ENCODE peak calls at places on chromosomes 3 and 15, in six cellular contexts. P is breast epithelium, K is prostate gland, O is spleen, N is vagina, J is transverse colon. W is an unnamed sample.

GRCh38 chr3:9590282-9590791 is 36.7 kb upstream of the LHFPL4 start:
- DNase-seq in N (no peak), J (no peak), P (no peak), O (no peak), K (no peak), W (peak)

GRCh38 chr3:127406309-127407025 is 118.6 kb upstream of the PRR20G start:
- DNase-seq in J (peak), O (peak), P (peak), N (peak), K (no peak), W (no peak)

GRCh38 chr15:88900309-88900981 is 5.1 kb upstream of the HAPLN3 start:
- DNase-seq in J (no peak), K (no peak), O (no peak), N (no peak), P (no peak), W (no peak)

GRCh38 chr3:20060924-20061323 is 20.7 kb downstream of the KAT2B start:
- DNase-seq in O (no peak), P (no peak), N (no peak), K (no peak), J (no peak), W (no peak)

GRCh38 chr3:196431193-196432136 is 762 bp downstream of the UBXN7 start:
- DNase-seq in K (peak), J (peak), P (no peak), N (no peak), O (peak), W (no peak)

GRCh38 chr15:32651229-32651837 is 9.8 kb downstream of the SCG5 start:
- DNase-seq in P (no peak), J (peak), N (no peak), O (peak), K (no peak), W (no peak)

GRCh38 chr3:65672876-65673815 is 365.6 kb downstream of the MAGI1 start:
- DNase-seq in J (peak), O (no peak), N (no peak), P (no peak), K (peak), W (no peak)

GRCh38 chr3:156396851-156397250 is 158.1 kb downstream of the SSR3 start:
- DNase-seq in O (no peak), N (no peak), K (no peak), P (no peak), J (no peak), W (no peak)

GRCh38 chr15:34804113-34804512 is 8.8 kb upstream of the ACTC1 start:
- DNase-seq in P (no peak), J (no peak), N (no peak), O (no peak), K (no peak), W (no peak)

GRCh38 chr3:159899198-159899597 is 89.4 kb upstream of the IL12A start:
- DNase-seq in J (no peak), K (no peak), O (no peak), N (no peak), P (no peak), W (no peak)

GRCh38 chr15:74458473-74458872 is 2.5 kb downstream of the UBL7 start:
- DNase-seq in O (no peak), K (no peak), J (no peak), N (no peak), P (no peak), W (no peak)

GRCh38 chr3:133662256-133662773 is 574 bp upstream of the TOPBP1 start:
- DNase-seq in P (no peak), O (no peak), K (no peak), J (no peak), N (no peak), W (no peak)

GRCh38 chr3:101676219-101676764 is 640 bp downstream of the ZBTB11 start:
- DNase-seq in J (peak), P (peak), N (peak), K (peak), O (peak), W (peak)

GRCh38 chr3:45558431-45558830 is 36.1 kb upstream of the LIMD1 start:
- DNase-seq in N (no peak), K (no peak), O (no peak), P (no peak), J (no peak), W (no peak)

GRCh38 chr15:52464478-52464877 is 64.2 kb downstream of the MYO5A start:
- DNase-seq in O (no peak), N (no peak), J (no peak), K (no peak), P (no peak), W (no peak)

GRCh38 chr15:70347321-70347720 is 249.6 kb upstream of the TLE3 start:
- DNase-seq in O (no peak), N (peak), K (no peak), J (no peak), P (no peak), W (no peak)

GRCh38 chr15:98809273-98809672 is 160.9 kb downstream of the IGF1R start:
- DNase-seq in P (no peak), K (peak), N (no peak), O (no peak), J (no peak), W (no peak)

GRCh38 chr3:126345231-126345630 is 12.0 kb downstream of the KLF15 start:
- DNase-seq in P (no peak), O (peak), J (no peak), K (no peak), N (no peak), W (no peak)

GRCh38 chr3:155727836-155728235 is 17.0 kb downstream of the PLCH1 start:
- DNase-seq in P (no peak), K (no peak), N (no peak), O (no peak), J (no peak), W (no peak)

GRCh38 chr15:69159805-69160140 is 662 bp upstream of the GLCE start:
- DNase-seq in K (no peak), N (no peak), O (no peak), J (no peak), P (no peak), W (no peak)

GRCh38 chr15:73781038-73781925 is 28.1 kb upstream of the INSYN1 start:
- DNase-seq in P (no peak), K (no peak), N (no peak), J (no peak), O (no peak), W (no peak)

GRCh38 chr3:38454179-38454883 is 641 bp downstream of the ACVR2B start:
- DNase-seq in N (no peak), K (peak), O (peak), J (peak), P (no peak), W (no peak)
- TF ChIP-seq POLR2A in N (no peak), K (no peak), O (no peak), J (peak), P (no peak), W (no peak)

DNA sequence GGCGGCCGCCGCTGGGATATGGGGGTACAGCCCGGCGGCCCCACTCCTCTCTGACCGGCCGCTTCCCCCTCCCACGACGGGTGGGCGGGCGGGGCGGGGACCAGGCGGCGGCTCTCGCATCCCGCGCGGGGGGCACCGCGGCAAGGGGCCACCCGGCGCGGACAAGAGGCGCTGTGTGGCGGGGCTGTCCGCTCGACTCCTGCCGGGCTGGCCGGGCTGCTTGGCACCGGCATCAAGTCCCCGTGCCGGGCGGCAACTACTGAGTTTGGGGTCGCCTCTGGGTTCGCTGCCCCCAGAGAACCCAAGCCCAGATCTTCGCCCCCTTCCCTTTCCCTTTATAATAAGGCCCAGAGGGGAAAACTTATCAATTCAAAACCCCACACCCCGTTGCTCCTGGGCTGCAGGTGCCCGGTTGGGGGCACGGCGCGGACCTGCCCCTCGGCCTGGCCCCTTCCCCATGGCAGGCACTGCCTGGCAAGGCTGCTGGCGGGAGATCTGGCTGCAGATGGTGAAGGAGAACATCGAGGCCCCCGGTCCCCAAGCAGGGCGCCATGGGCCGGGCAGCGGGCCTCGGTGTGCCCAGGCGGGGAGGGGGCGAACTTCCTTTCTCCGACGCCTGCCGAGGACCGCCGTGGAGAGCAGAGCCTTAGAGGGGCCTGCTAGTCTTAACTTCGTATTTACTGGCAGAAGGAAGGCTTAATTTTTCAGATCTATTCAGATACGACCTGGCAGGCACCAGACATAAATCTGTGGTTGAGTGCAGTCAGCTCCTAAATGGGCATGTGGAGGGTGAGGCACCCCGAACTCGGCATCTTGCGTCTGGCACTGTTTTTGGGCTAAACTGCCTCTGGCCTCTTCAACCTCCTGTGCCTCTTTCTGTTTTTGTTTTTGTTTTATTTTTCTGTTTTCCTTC is 913 bp downstream of the APBA2 start:
- DNase-seq in N (no peak), O (no peak), K (no peak), J (no peak), P (no peak), W (no peak)
- TF ChIP-seq POLR2AphosphoS5 in N (no peak), O (no peak), K (no peak), J (no peak), P (no peak), W (no peak)

GRCh38 chr15:91104111-91104510 is 4.1 kb downstream of the SV2B start:
- DNase-seq in N (no peak), P (no peak), O (no peak), J (no peak), K (no peak), W (no peak)

GRCh38 chr15:91099616-91100560 is at the start of gene SV2B:
- DNase-seq in N (no peak), P (no peak), O (peak), J (no peak), K (no peak), W (peak)

GRCh38 chr15:91102546-91103330 is 2.7 kb downstream of the SV2B start:
- DNase-seq in J (no peak), K (no peak), N (no peak), O (no peak), P (no peak), W (no peak)

GRCh38 chr15:91100561-91101355 is 701 bp downstream of the SV2B start:
- DNase-seq in J (no peak), K (no peak), O (no peak), P (no peak), N (no peak), W (no peak)

GRCh38 chr15:91101356-91101920 is 1.4 kb downstream of the SV2B start:
- DNase-seq in P (no peak), K (no peak), N (no peak), O (no peak), J (no peak), W (no peak)
- H3K4me3 ChIP-seq in P (no peak), K (no peak), N (no peak), O (no peak), J (no peak), W (no peak)

DNA sequence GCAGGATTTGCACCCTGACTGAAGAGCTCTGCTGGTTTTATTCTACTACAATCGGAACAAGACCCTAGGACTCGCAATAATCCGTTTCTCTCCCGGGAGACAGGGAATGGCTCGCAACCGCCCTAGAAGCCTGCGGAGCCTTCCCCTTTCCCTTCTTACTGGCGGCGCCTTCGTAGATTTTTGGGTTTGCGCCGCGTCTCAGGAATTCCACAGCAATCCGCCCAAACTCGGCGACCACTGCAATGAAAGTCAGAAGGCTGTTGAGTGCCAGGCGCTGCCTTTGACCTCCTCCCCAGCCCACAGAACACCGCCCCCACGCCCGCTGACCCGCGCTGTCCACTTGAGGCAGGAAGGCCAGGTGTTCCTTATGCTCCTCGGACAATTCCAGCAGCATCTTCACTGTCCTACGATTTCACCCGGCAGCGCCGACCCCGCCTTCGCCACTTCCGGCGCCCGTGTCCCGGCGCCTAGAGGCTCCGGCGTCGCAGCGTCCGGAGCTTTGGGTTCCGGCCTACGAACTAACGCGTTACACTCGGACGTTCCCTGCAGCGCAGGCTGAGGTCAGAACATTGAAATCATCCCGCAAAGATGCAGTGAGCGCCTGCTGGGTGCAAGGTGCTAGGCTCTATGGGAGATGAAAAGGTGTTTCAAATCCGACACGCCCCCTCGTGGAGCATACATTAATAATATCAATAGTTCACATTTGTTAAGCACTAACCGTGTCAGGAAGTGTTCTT is at the start of gene COMMD2:
- DNase-seq in J (peak), N (no peak), O (peak), K (peak), P (peak), W (peak)
- TF ChIP-seq POLR2A in J (peak), N (peak), O (no peak), K (peak), P (peak), W (no peak)

GRCh38 chr3:27669505-27670085 is 52.5 kb downstream of the EOMES start:
- DNase-seq in J (no peak), P (no peak), K (no peak), N (peak), O (no peak), W (no peak)

GRCh38 chr3:27666708-27667107 is 55.4 kb downstream of the EOMES start:
- DNase-seq in K (no peak), J (peak), P (no peak), N (peak), O (peak), W (no peak)

GRCh38 chr3:27670619-27671018 is 51.5 kb downstream of the EOMES start:
- DNase-seq in N (peak), J (no peak), P (no peak), K (no peak), O (no peak), W (no peak)

GRCh38 chr3:27667751-27668150 is 54.4 kb downstream of the EOMES start:
- DNase-seq in J (no peak), K (no peak), P (no peak), N (peak), O (no peak), W (no peak)

DNA sequence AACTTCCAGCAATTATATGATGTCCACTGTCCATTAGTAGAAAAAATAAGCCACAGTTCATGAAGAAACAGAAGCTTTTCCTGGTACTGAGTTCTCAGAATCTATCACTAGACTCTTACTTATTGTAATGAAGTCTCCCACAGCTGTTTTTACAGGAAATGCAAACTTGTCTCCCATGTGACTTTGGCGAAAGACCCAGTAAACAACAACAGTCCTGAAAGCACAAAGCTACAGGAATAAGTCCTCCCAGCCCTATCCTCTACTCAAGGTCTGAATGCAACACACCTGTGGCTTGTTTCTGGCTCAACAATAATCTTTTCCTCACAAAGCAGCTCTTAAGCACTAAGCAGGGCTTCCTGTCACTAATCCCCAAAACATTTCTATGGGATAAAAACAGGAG is 55.8 kb downstream of the EOMES start:
- DNase-seq in O (no peak), P (no peak), K (no peak), J (no peak), N (peak), W (no peak)
- TF ChIP-seq POLR2AphosphoS5 in O (no peak), P (no peak), K (no peak), J (no peak), N (no peak), W (no peak)

GRCh38 chr15:92810418-92811138 is 89.5 kb upstream of the CHD2 start:
- DNase-seq in K (peak), P (no peak), N (no peak), J (peak), O (peak), W (no peak)
- H3K4me3 ChIP-seq in K (peak), P (peak), N (peak), J (peak), O (peak), W (peak)

GRCh38 chr3:47781685-47782537 is at the start of gene SMARCC1:
- DNase-seq in K (peak), N (peak), J (peak), P (peak), O (peak), W (peak)
- TF ChIP-seq POLR2A in K (peak), N (peak), J (peak), P (peak), O (peak), W (peak)

DNA sequence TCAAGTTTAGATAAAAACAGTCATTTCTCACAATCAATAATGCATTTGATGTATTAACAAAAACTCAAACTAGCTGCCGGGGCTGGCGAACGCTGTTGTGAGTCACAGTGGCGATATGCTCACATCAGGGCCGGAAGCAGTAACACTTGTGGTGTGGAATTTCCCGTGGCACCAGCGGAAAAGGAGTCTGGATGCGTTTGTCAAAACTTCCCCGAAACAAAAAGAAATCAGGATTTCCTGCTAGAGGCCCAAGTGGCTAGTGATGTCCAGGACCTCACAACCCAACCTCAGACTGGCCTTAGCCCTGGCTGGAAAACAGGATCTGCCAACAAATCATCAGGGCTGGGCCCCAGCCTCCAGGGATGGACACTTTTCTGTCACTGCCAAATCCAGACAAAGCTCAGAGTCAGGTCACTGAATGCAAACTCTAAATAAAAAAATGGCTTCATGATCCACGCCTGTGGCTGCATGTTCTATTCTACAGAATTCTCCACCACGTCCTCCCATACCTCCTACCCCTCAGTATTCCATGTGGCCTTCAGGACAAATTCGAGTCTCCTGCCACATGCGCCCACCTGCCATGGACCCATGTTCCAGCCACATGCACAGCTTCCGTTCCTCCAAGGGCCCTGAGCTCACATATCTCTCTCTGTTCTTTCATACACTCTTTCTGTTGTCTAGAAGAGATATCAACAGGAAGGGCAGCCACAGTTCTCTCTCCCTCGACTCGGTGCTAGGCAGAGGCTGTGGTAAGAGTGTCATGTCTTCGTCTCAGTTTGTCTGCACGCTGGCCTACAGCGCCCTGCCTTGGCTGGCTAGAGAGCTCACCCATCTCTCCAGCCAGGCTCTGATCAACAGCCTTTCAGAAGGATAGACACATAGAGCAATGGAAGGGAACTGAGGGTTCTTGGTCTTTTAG is 35.4 kb downstream of the EHD4 start:
- DNase-seq in J (peak), N (no peak), O (peak), K (no peak), P (no peak), W (no peak)
- TF ChIP-seq POLR2AphosphoS5 in J (peak), N (peak), O (peak), K (no peak), P (peak), W (peak)

GRCh38 chr15:41483519-41483918 is 10.2 kb upstream of the ITPKA start:
- DNase-seq in K (no peak), O (no peak), N (no peak), J (no peak), P (no peak), W (no peak)
- H3K4me3 ChIP-seq in K (no peak), O (no peak), N (no peak), J (no peak), P (no peak), W (no peak)

W was measured in esophagus muscularis mucosa.